ENCODE peak calls at places on chromosomes 4 and X, in seven cellular contexts. One of them, this sample, is unnamed.

GRCh38 chr4:76252271-76252653 is 741 bp downstream of the FAM47E start:
- DNase-seq in cardiac septum: no peak
- DNase-seq in Calu3: no peak
- DNase-seq in HFF-Myc: no peak
- DNase-seq in NCI-H1694: no peak
- DNase-seq in GM12891: no peak
- DNase-seq in astrocyte of the spinal cord: no peak
- DNase-seq in this sample: no peak

GRCh38 chrX:119999087-119999634 is 55.6 kb upstream of the NKAP start:
- DNase-seq in GM12891: no peak
- DNase-seq in cardiac septum: no peak
- DNase-seq in NCI-H1694: no peak
- DNase-seq in HFF-Myc: no peak
- DNase-seq in astrocyte of the spinal cord: no peak
- DNase-seq in Calu3: no peak
- DNase-seq in this sample: no peak

GRCh38 chrX:9847071-9847470 is 60.8 kb downstream of the SHROOM2 start:
- DNase-seq in GM12891: no peak
- DNase-seq in Calu3: peak
- DNase-seq in NCI-H1694: no peak
- DNase-seq in HFF-Myc: no peak
- DNase-seq in cardiac septum: no peak
- DNase-seq in astrocyte of the spinal cord: peak
- DNase-seq in this sample: no peak

GRCh38 chr4:83617371-83618021 is 81.6 kb downstream of the GPAT3 start:
- DNase-seq in astrocyte of the spinal cord: no peak
- DNase-seq in GM12891: no peak
- DNase-seq in cardiac septum: no peak
- DNase-seq in Calu3: no peak
- DNase-seq in HFF-Myc: no peak
- DNase-seq in NCI-H1694: no peak
- DNase-seq in this sample: no peak

GRCh38 chr4:185889566-185889965 is 77.6 kb upstream of the SORBS2 start:
- DNase-seq in Calu3: no peak
- DNase-seq in astrocyte of the spinal cord: no peak
- DNase-seq in GM12891: no peak
- DNase-seq in HFF-Myc: no peak
- DNase-seq in NCI-H1694: no peak
- DNase-seq in cardiac septum: no peak
- DNase-seq in this sample: no peak

GRCh38 chr4:73803213-73803612 is 33.3 kb upstream of the CXCL6 start:
- DNase-seq in NCI-H1694: no peak
- DNase-seq in astrocyte of the spinal cord: peak
- DNase-seq in HFF-Myc: no peak
- DNase-seq in Calu3: no peak
- DNase-seq in GM12891: no peak
- DNase-seq in cardiac septum: no peak
- DNase-seq in this sample: no peak

GRCh38 chr4:158428242-158428641 is 93.4 kb upstream of the RXFP1 start:
- DNase-seq in Calu3: no peak
- DNase-seq in HFF-Myc: no peak
- DNase-seq in astrocyte of the spinal cord: peak
- DNase-seq in GM12891: no peak
- DNase-seq in cardiac septum: no peak
- DNase-seq in NCI-H1694: no peak
- DNase-seq in this sample: no peak

GRCh38 chrX:48835524-48836329 is at the start of gene PCSK1N:
- DNase-seq in NCI-H1694: peak
- DNase-seq in astrocyte of the spinal cord: no peak
- DNase-seq in Calu3: peak
- DNase-seq in GM12891: no peak
- DNase-seq in cardiac septum: no peak
- DNase-seq in HFF-Myc: no peak
- DNase-seq in this sample: no peak

GRCh38 chrX:151825927-151826471 is 86.7 kb upstream of the MAGEA4 start:
- DNase-seq in Calu3: no peak
- DNase-seq in GM12891: no peak
- DNase-seq in HFF-Myc: peak
- DNase-seq in NCI-H1694: no peak
- DNase-seq in cardiac septum: no peak
- DNase-seq in astrocyte of the spinal cord: peak
- DNase-seq in this sample: peak

GRCh38 chr4:67929447-67929846 is 33.8 kb downstream of the TMPRSS11A start:
- DNase-seq in astrocyte of the spinal cord: peak
- DNase-seq in HFF-Myc: peak
- DNase-seq in Calu3: no peak
- DNase-seq in GM12891: no peak
- DNase-seq in cardiac septum: no peak
- DNase-seq in NCI-H1694: no peak
- DNase-seq in this sample: no peak

GRCh38 chr4:100986360-100986868 is 360.9 kb downstream of the PPP3CA start:
- DNase-seq in GM12891: no peak
- DNase-seq in Calu3: no peak
- DNase-seq in cardiac septum: no peak
- DNase-seq in NCI-H1694: no peak
- DNase-seq in astrocyte of the spinal cord: peak
- DNase-seq in HFF-Myc: no peak
- DNase-seq in this sample: no peak

GRCh38 chr4:616911-617643 is 8.3 kb upstream of the PDE6B start:
- DNase-seq in NCI-H1694: no peak
- DNase-seq in Calu3: no peak
- DNase-seq in astrocyte of the spinal cord: no peak
- DNase-seq in HFF-Myc: no peak
- DNase-seq in cardiac septum: peak
- DNase-seq in GM12891: no peak
- DNase-seq in this sample: no peak

GRCh38 chr4:15238720-15239119 is 189.1 kb upstream of the C1QTNF7 start:
- DNase-seq in NCI-H1694: no peak
- DNase-seq in astrocyte of the spinal cord: peak
- DNase-seq in Calu3: peak
- DNase-seq in GM12891: peak
- DNase-seq in cardiac septum: no peak
- DNase-seq in HFF-Myc: no peak
- DNase-seq in this sample: peak

GRCh38 chrX:119736206-119736764 is 22.1 kb upstream of the SOWAHD start:
- DNase-seq in GM12891: no peak
- DNase-seq in cardiac septum: peak
- DNase-seq in Calu3: no peak
- DNase-seq in astrocyte of the spinal cord: no peak
- DNase-seq in NCI-H1694: no peak
- DNase-seq in HFF-Myc: no peak
- DNase-seq in this sample: no peak